ENCODE peak calls at places on chromosomes 3 and 15, in seven cellular contexts. I is A549, R is heart left ventricle, Q is SK-N-SH, O is RWPE2, E is lower lobe of right lung, P is pancreas. T is an unnamed sample. For H3K4me1, the result is how much of the 10 kb centered on the place peaks cover.

GRCh38 chr3:116103868-116104530 is 341.3 kb downstream of the LSAMP start:
- DNase-seq in I (no peak), R (no peak), Q (peak), O (no peak), E (no peak), P (no peak), T (no peak)

GRCh38 chr3:114827495-114827894 is 319.6 kb downstream of the ZBTB20 start:
- DNase-seq in I (peak), R (no peak), Q (peak), O (no peak), E (no peak), P (no peak), T (no peak)

GRCh38 chr15:67824900-67825879 is at the start of gene SKOR1:
- DNase-seq in I (peak), R (no peak), Q (peak), O (peak), E (no peak), P (no peak), T (no peak)

GRCh38 chr3:112568642-112569041 is 6.8 kb downstream of the SLC35A5 start:
- DNase-seq in I (no peak), R (no peak), Q (no peak), O (no peak), E (no peak), P (no peak), T (no peak)

GRCh38 chr3:8319935-8320634 is 181.5 kb upstream of the LMCD1 start:
- DNase-seq in I (peak), R (no peak), Q (no peak), O (no peak), E (no peak), P (no peak), T (no peak)

GRCh38 chr3:13346481-13347389 is 73.4 kb downstream of the NUP210 start:
- DNase-seq in I (no peak), R (peak), Q (peak), O (no peak), E (no peak), P (no peak), T (peak)

GRCh38 chr3:174495231-174495755 is 363.8 kb upstream of the NAALADL2 start:
- DNase-seq in I (no peak), R (no peak), Q (no peak), O (no peak), E (no peak), P (no peak), T (no peak)

GRCh38 chr15:100808691-100809090 is 70.9 kb upstream of the ALDH1A3 start:
- DNase-seq in I (no peak), R (no peak), Q (no peak), O (no peak), E (no peak), P (no peak), T (no peak)

GRCh38 chr3:113804701-113805100 is 33.9 kb upstream of the GRAMD1C start:
- DNase-seq in I (no peak), R (no peak), Q (no peak), O (no peak), E (no peak), P (no peak), T (no peak)

GRCh38 chr3:24129549-24129948 is 184.5 kb downstream of the NR1D2 start:
- DNase-seq in I (no peak), R (no peak), Q (no peak), O (no peak), E (no peak), P (no peak), T (no peak)

GRCh38 chr3:142614059-142614626 is 17.9 kb downstream of the PLS1 start:
- DNase-seq in I (no peak), R (no peak), Q (no peak), O (no peak), E (no peak), P (no peak), T (no peak)

GRCh38 chr3:169668081-169668956 is 4.8 kb upstream of the MECOM start:
- DNase-seq in I (peak), R (peak), Q (peak), O (no peak), E (peak), P (peak), T (peak)

GRCh38 chr3:120198305-120198878 is 86.6 kb downstream of the GPR156 start:
- DNase-seq in I (peak), R (no peak), Q (no peak), O (no peak), E (no peak), P (no peak), T (no peak)

GRCh38 chr3:94130690-94131089 is 67.8 kb downstream of the NSUN3 start:
- DNase-seq in I (no peak), R (no peak), Q (no peak), O (no peak), E (no peak), P (no peak), T (no peak)

GRCh38 chr3:23682646-23683045 is 123.1 kb upstream of the UBE2E1 start:
- DNase-seq in I (no peak), R (no peak), Q (no peak), O (no peak), E (no peak), P (no peak), T (no peak)

GRCh38 chr15:92533298-92533697 is 122.3 kb downstream of the FAM174B start:
- DNase-seq in I (no peak), R (no peak), Q (no peak), O (no peak), E (no peak), P (no peak), T (no peak)

GRCh38 chr3:193840111-193840641 is 247.2 kb downstream of the OPA1 start:
- DNase-seq in I (no peak), R (no peak), Q (no peak), O (no peak), E (no peak), P (no peak), T (no peak)

GRCh38 chr3:170222647-170223541 is 670 bp downstream of the PRKCI start:
- DNase-seq in I (peak), R (peak), Q (peak), O (peak), E (peak), P (peak), T (peak)

GRCh38 chr3:30340500-30340899 is 265.9 kb upstream of the TGFBR2 start:
- DNase-seq in I (no peak), R (no peak), Q (no peak), O (no peak), E (no peak), P (no peak), T (no peak)

GRCh38 chr3:193686665-193687506 is 93.9 kb downstream of the OPA1 start:
- DNase-seq in I (no peak), R (no peak), Q (no peak), O (no peak), E (no peak), P (no peak), T (no peak)

GRCh38 chr15:98174286-98174685 is 213.8 kb downstream of the ARRDC4 start:
- DNase-seq in I (peak), R (no peak), Q (no peak), O (no peak), E (no peak), P (no peak), T (no peak)

GRCh38 chr3:17726313-17726712 is 16.1 kb downstream of the TBC1D5 start:
- DNase-seq in I (no peak), R (no peak), Q (no peak), O (no peak), E (no peak), P (no peak), T (no peak)

GRCh38 chr15:93086791-93087190 is 2.2 kb downstream of the RGMA start:
- DNase-seq in I (no peak), R (no peak), Q (no peak), O (no peak), E (no peak), P (no peak), T (no peak)

GRCh38 chr3:169865176-169865800 is 4.4 kb downstream of the LRRC31 start:
- DNase-seq in I (no peak), R (no peak), Q (no peak), O (no peak), E (no peak), P (no peak), T (no peak)

GRCh38 chr3:65636326-65636725 is 402.4 kb downstream of the MAGI1 start:
- DNase-seq in I (no peak), R (no peak), Q (peak), O (no peak), E (no peak), P (no peak), T (no peak)

GRCh38 chr15:94403246-94403824 is 172.0 kb downstream of the MCTP2 start:
- DNase-seq in I (no peak), R (no peak), Q (no peak), O (no peak), E (no peak), P (no peak), T (no peak)

GRCh38 chr3:188204516-188204915 is 50.6 kb downstream of the LPP start:
- DNase-seq in I (no peak), R (no peak), Q (no peak), O (no peak), E (no peak), P (no peak), T (no peak)

GRCh38 chr15:72155021-72155621 is 36.9 kb downstream of the SENP8 start:
- DNase-seq in I (peak), R (peak), Q (peak), O (peak), E (peak), P (peak), T (peak)

GRCh38 chr3:30199096-30199734 is 407.2 kb upstream of the TGFBR2 start:
- DNase-seq in I (peak), R (peak), Q (peak), O (no peak), E (peak), P (peak), T (peak)

GRCh38 chr3:190320594-190321362 is 1.5 kb downstream of the CLDN1 start:
- DNase-seq in I (no peak), R (no peak), Q (no peak), O (no peak), E (no peak), P (no peak), T (no peak)
- H3K4me3 ChIP-seq in I (peak), R (no peak), Q (no peak), O (peak), E (peak), P (peak), T (no peak)

DNA sequence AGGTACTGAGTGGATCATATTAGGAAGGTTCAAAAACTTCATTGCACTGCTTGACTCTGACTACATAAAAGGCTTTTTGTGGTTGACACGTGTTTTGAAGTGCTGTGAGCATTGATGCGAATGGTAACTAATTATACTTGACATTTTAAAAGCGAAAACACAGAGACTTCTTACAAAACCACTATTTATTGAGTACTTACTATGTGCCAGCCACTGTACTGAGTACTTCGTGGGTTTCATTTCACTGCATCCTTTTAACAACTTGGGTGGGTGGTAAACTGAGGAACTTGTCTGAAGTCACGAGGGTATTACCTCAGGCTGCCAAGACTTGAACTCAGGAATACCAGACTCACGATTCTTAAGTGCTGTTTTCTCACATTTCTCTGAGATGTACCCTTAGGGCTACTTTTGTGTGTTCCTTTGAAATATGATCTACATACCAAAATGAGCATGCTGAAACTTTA is 45.3 kb upstream of the PPP4R2 start:
- DNase-seq in I (no peak), R (no peak), Q (no peak), O (no peak), E (no peak), P (no peak), T (no peak)
- H3K27ac ChIP-seq in I (no peak), R (no peak), Q (no peak), O (no peak), E (no peak), P (no peak), T (no peak)

DNA sequence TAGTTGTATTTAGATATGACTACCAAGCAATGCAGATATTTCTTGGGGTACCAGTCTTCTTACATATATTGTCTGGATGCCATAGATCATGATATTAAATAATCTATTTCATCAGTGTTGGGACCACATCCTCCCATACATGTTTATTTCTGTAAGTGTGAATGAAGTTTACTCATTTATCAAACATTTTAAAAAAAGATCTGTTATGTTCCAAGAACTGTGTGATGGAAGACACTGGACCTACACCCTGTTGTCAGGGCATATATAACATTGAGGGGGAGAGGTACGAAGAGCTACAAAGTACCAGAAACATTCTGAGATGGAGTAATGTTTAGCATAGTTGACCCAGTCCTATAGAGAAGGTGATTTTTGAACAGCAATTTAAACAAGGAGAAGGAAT is 26.6 kb downstream of the MBNL1 start:
- DNase-seq in I (no peak), R (no peak), Q (no peak), O (no peak), E (no peak), P (no peak), T (no peak)
- H3K4me1 ChIP-seq in I (half or more), R (under half), Q (under half), O (under half), E (half or more), P (under half), T (under half)

GRCh38 chr15:32828507-32829186 is 110.8 kb downstream of the GREM1 start:
- DNase-seq in I (peak), R (no peak), Q (no peak), O (no peak), E (no peak), P (no peak), T (no peak)
- H3K4me3 ChIP-seq in I (peak), R (no peak), Q (no peak), O (no peak), E (no peak), P (no peak), T (no peak)

T was measured in aorta.